ENCODE peak calls at places on chromosomes 3 and 15, in five cellular contexts. One of them, this sample, is unnamed.

GRCh38 chr3:174951023-174951422 is 91.9 kb downstream of the NAALADL2 start:
- DNase-seq in GM12891: no peak
- DNase-seq in endothelial cell of umbilical vein: peak
- DNase-seq in sigmoid colon: no peak
- DNase-seq in GM23338: no peak
- DNase-seq in this sample: no peak

GRCh38 chr3:197749315-197749600 is 425 bp upstream of the FYTTD1 start:
- DNase-seq in GM12891: peak
- DNase-seq in endothelial cell of umbilical vein: no peak
- DNase-seq in GM23338: peak
- DNase-seq in sigmoid colon: no peak
- DNase-seq in this sample: no peak

GRCh38 chr15:64070965-64071851 is 22.4 kb downstream of the CIAO2A start:
- DNase-seq in GM23338: no peak
- DNase-seq in GM12891: no peak
- DNase-seq in endothelial cell of umbilical vein: peak
- DNase-seq in sigmoid colon: peak
- DNase-seq in this sample: peak

GRCh38 chr3:101902041-101902440 is 52.7 kb downstream of the NFKBIZ start:
- DNase-seq in endothelial cell of umbilical vein: peak
- DNase-seq in GM23338: no peak
- DNase-seq in GM12891: no peak
- DNase-seq in sigmoid colon: no peak
- DNase-seq in this sample: no peak

GRCh38 chr3:150238995-150239612 is 169.0 kb upstream of the TSC22D2 start:
- DNase-seq in GM23338: peak
- DNase-seq in GM12891: no peak
- DNase-seq in endothelial cell of umbilical vein: no peak
- DNase-seq in sigmoid colon: no peak
- DNase-seq in this sample: no peak

GRCh38 chr3:182596673-182597410 is 196.5 kb upstream of the ATP11B start:
- DNase-seq in GM12891: no peak
- DNase-seq in sigmoid colon: no peak
- DNase-seq in GM23338: no peak
- DNase-seq in endothelial cell of umbilical vein: no peak
- DNase-seq in this sample: no peak

GRCh38 chr3:160447544-160447943 is 2.0 kb downstream of the TRIM59 start:
- DNase-seq in GM23338: no peak
- DNase-seq in endothelial cell of umbilical vein: peak
- DNase-seq in sigmoid colon: no peak
- DNase-seq in GM12891: no peak
- DNase-seq in this sample: no peak

GRCh38 chr3:133956333-133956732 is 60.7 kb upstream of the RAB6B start:
- DNase-seq in endothelial cell of umbilical vein: no peak
- DNase-seq in GM23338: no peak
- DNase-seq in sigmoid colon: no peak
- DNase-seq in GM12891: no peak
- DNase-seq in this sample: no peak

GRCh38 chr15:35669021-35669420 is 123.1 kb upstream of the DPH6 start:
- DNase-seq in GM23338: peak
- DNase-seq in GM12891: no peak
- DNase-seq in endothelial cell of umbilical vein: no peak
- DNase-seq in sigmoid colon: no peak
- DNase-seq in this sample: no peak

GRCh38 chr3:171018151-171018935 is 8.2 kb downstream of the SLC2A2 start:
- DNase-seq in endothelial cell of umbilical vein: no peak
- DNase-seq in sigmoid colon: no peak
- DNase-seq in GM12891: no peak
- DNase-seq in GM23338: peak
- DNase-seq in this sample: no peak

GRCh38 chr3:16807441-16807840 is 77.3 kb upstream of the PLCL2 start:
- DNase-seq in endothelial cell of umbilical vein: peak
- DNase-seq in GM12891: no peak
- DNase-seq in sigmoid colon: no peak
- DNase-seq in GM23338: no peak
- DNase-seq in this sample: no peak

GRCh38 chr15:41969851-41970431 is 2.4 kb downstream of the EHD4 start:
- DNase-seq in endothelial cell of umbilical vein: peak
- DNase-seq in sigmoid colon: no peak
- DNase-seq in GM23338: no peak
- DNase-seq in GM12891: no peak
- DNase-seq in this sample: peak

GRCh38 chr3:183158113-183158512 is 4.4 kb downstream of the LAMP3 start:
- DNase-seq in GM23338: no peak
- DNase-seq in endothelial cell of umbilical vein: no peak
- DNase-seq in sigmoid colon: no peak
- DNase-seq in GM12891: no peak
- DNase-seq in this sample: no peak

GRCh38 chr15:90209591-90209990 is 8.5 kb downstream of the SEMA4B start:
- DNase-seq in GM12891: no peak
- DNase-seq in sigmoid colon: no peak
- DNase-seq in GM23338: no peak
- DNase-seq in endothelial cell of umbilical vein: no peak
- DNase-seq in this sample: no peak

GRCh38 chr3:195013962-195014361 is 257.0 kb downstream of the XXYLT1 start:
- DNase-seq in endothelial cell of umbilical vein: no peak
- DNase-seq in GM23338: no peak
- DNase-seq in GM12891: no peak
- DNase-seq in sigmoid colon: peak
- DNase-seq in this sample: no peak

GRCh38 chr3:134294302-134294925 is 43.8 kb upstream of the RYK start:
- DNase-seq in GM23338: no peak
- DNase-seq in sigmoid colon: no peak
- DNase-seq in endothelial cell of umbilical vein: no peak
- DNase-seq in GM12891: peak
- DNase-seq in this sample: no peak

GRCh38 chr15:94174399-94174802 is 57.0 kb upstream of the MCTP2 start:
- DNase-seq in GM12891: no peak
- DNase-seq in sigmoid colon: no peak
- DNase-seq in endothelial cell of umbilical vein: no peak
- DNase-seq in GM23338: no peak
- DNase-seq in this sample: no peak

GRCh38 chr3:71428841-71429609 is 154.5 kb downstream of the FOXP1 start:
- DNase-seq in sigmoid colon: peak
- DNase-seq in GM12891: no peak
- DNase-seq in endothelial cell of umbilical vein: peak
- DNase-seq in GM23338: no peak
- DNase-seq in this sample: no peak

GRCh38 chr3:71429610-71429988 is 153.9 kb downstream of the FOXP1 start:
- DNase-seq in GM23338: no peak
- DNase-seq in sigmoid colon: no peak
- DNase-seq in endothelial cell of umbilical vein: no peak
- DNase-seq in GM12891: no peak
- DNase-seq in this sample: no peak

GRCh38 chr3:71421820-71422566 is 161.5 kb downstream of the FOXP1 start:
- DNase-seq in GM12891: peak
- DNase-seq in endothelial cell of umbilical vein: no peak
- DNase-seq in sigmoid colon: no peak
- DNase-seq in GM23338: no peak
- DNase-seq in this sample: no peak

GRCh38 chr3:71423151-71423906 is 160.2 kb downstream of the FOXP1 start:
- DNase-seq in sigmoid colon: no peak
- DNase-seq in endothelial cell of umbilical vein: peak
- DNase-seq in GM23338: no peak
- DNase-seq in GM12891: no peak
- DNase-seq in this sample: no peak

GRCh38 chr3:71425491-71426071 is 157.9 kb downstream of the FOXP1 start:
- DNase-seq in GM23338: no peak
- DNase-seq in GM12891: no peak
- DNase-seq in endothelial cell of umbilical vein: no peak
- DNase-seq in sigmoid colon: no peak
- DNase-seq in this sample: no peak
- TF ChIP-seq POLR2AphosphoS5 in GM23338: no peak
- TF ChIP-seq POLR2AphosphoS5 in GM12891: no peak
- TF ChIP-seq POLR2AphosphoS5 in endothelial cell of umbilical vein: no peak
- TF ChIP-seq POLR2AphosphoS5 in sigmoid colon: no peak
- TF ChIP-seq POLR2AphosphoS5 in this sample: no peak

GRCh38 chr3:24128195-24129005 is 183.3 kb downstream of the NR1D2 start:
- DNase-seq in GM23338: no peak
- DNase-seq in endothelial cell of umbilical vein: no peak
- DNase-seq in sigmoid colon: no peak
- DNase-seq in GM12891: no peak
- DNase-seq in this sample: no peak
- TF ChIP-seq POLR2AphosphoS5 in GM23338: no peak
- TF ChIP-seq POLR2AphosphoS5 in endothelial cell of umbilical vein: no peak
- TF ChIP-seq POLR2AphosphoS5 in sigmoid colon: no peak
- TF ChIP-seq POLR2AphosphoS5 in GM12891: no peak
- TF ChIP-seq POLR2AphosphoS5 in this sample: no peak

DNA sequence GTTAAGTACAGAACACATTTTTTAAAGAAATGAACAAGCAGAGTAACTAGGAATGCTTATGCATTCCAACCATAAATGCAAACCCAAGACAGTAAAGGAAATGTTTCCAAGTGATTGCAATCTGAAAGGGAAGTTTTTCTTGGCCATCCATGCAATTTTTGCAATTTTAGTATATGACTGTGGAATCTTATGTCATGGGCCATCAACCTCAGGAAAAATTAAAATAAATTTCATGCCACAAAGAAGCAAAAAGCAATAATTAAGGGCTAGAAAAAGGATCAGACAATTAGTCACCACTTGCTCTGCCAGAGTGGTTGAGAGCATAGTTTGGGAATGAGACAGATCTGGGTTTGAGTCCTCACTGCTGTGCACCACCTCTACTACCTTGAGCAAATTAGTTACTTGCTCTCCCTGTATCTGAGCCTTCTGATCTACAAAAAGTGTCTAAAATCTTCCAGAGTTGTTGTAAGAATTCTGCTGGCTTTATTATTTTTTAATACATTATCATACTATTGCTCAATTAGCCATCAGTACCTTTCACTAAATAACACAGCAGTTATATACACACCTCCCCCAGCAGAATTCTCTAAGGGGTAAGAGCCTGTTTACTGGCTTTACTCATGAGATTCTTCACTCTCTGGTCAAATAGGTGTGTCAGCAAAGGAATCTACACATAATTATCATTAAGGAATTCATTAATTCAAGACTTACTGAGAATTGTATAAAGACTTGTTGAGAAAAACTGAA is 49.8 kb upstream of the FBN1 start:
- DNase-seq in GM12891: no peak
- DNase-seq in GM23338: no peak
- DNase-seq in sigmoid colon: no peak
- DNase-seq in endothelial cell of umbilical vein: peak
- DNase-seq in this sample: no peak
- TF ChIP-seq POLR2AphosphoS5 in GM12891: no peak
- TF ChIP-seq POLR2AphosphoS5 in GM23338: no peak
- TF ChIP-seq POLR2AphosphoS5 in sigmoid colon: no peak
- TF ChIP-seq POLR2AphosphoS5 in endothelial cell of umbilical vein: peak
- TF ChIP-seq POLR2AphosphoS5 in this sample: no peak

GRCh38 chr3:40317061-40317676 is 7.7 kb downstream of the EIF1B start:
- DNase-seq in endothelial cell of umbilical vein: peak
- DNase-seq in GM12891: peak
- DNase-seq in GM23338: peak
- DNase-seq in sigmoid colon: no peak
- DNase-seq in this sample: no peak
- TF ChIP-seq POLR2AphosphoS5 in endothelial cell of umbilical vein: no peak
- TF ChIP-seq POLR2AphosphoS5 in GM12891: no peak
- TF ChIP-seq POLR2AphosphoS5 in GM23338: no peak
- TF ChIP-seq POLR2AphosphoS5 in sigmoid colon: no peak
- TF ChIP-seq POLR2AphosphoS5 in this sample: no peak

DNA sequence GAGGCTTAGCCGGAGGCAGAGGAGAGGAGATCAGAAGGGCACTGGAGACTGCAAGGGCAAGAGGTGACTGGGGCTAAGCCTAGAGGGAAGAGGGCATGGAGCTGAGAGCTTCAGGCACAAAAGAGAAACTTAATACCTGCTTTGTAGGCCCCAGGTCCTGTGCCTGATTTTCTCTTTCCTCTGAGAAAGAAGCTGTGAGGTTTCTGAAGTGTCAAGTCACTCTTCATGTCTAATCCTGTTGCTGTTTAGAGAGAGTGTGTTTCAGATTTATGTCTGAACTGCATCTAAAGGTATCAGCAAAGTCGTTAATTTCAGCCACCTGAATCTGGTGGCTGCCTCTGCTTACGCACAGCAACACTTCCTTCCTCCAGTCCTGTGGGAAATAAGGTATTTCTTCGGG is 106.9 kb upstream of the RNU6-1 start:
- DNase-seq in endothelial cell of umbilical vein: no peak
- DNase-seq in GM23338: peak
- DNase-seq in sigmoid colon: no peak
- DNase-seq in GM12891: no peak
- DNase-seq in this sample: no peak
- TF ChIP-seq POLR2AphosphoS5 in endothelial cell of umbilical vein: no peak
- TF ChIP-seq POLR2AphosphoS5 in GM23338: no peak
- TF ChIP-seq POLR2AphosphoS5 in sigmoid colon: no peak
- TF ChIP-seq POLR2AphosphoS5 in GM12891: no peak
- TF ChIP-seq POLR2AphosphoS5 in this sample: no peak

GRCh38 chr3:85560088-85560790 is 601.5 kb downstream of the CADM2 start:
- DNase-seq in sigmoid colon: no peak
- DNase-seq in GM12891: no peak
- DNase-seq in endothelial cell of umbilical vein: peak
- DNase-seq in GM23338: no peak
- DNase-seq in this sample: no peak
- TF ChIP-seq POLR2AphosphoS5 in sigmoid colon: no peak
- TF ChIP-seq POLR2AphosphoS5 in GM12891: no peak
- TF ChIP-seq POLR2AphosphoS5 in endothelial cell of umbilical vein: no peak
- TF ChIP-seq POLR2AphosphoS5 in GM23338: no peak
- TF ChIP-seq POLR2AphosphoS5 in this sample: no peak

This sample was measured in suprapubic skin.